ENCODE peak calls at places on chromosomes 5 and 9, in seven cellular contexts. R is mammary epithelial cell; Z is stimulated activated CD4-positive, alpha-beta T cell treated with anti-CD3 and anti-CD28 coated beads, Interleukin-4, amount 100 ng/mL, for 1 hour; Q is stimulated activated CD8-positive, alpha-beta memory T cell treated with anti-CD3 and anti-CD28 coated beads, Interleukin-4, amount 100 ng/mL, for 24 hours; T is DMS153; M is EL; B is nucleus accumbens. X is an unnamed sample.

GRCh38 chr5:72122619-72123018 is 15.3 kb downstream of the MAP1B start:
- DNase-seq in Z (no peak), T (no peak), Q (no peak), M (no peak), R (no peak), B (no peak), X (no peak)

GRCh38 chr9:81564632-81565031 is 124.7 kb downstream of the TLE1 start:
- DNase-seq in B (peak), Q (no peak), R (no peak), M (no peak), Z (no peak), T (no peak), X (peak)

GRCh38 chr9:98504883-98505282 is 203.9 kb downstream of the GABBR2 start:
- DNase-seq in R (no peak), Z (no peak), Q (no peak), T (no peak), B (no peak), M (no peak), X (no peak)

GRCh38 chr5:133528841-133529240 is 83.5 kb downstream of the FSTL4 start:
- DNase-seq in R (no peak), M (no peak), B (no peak), Z (no peak), Q (no peak), T (no peak), X (no peak)

GRCh38 chr5:148912714-148913398 is 86.4 kb downstream of the ADRB2 start:
- DNase-seq in R (peak), Q (no peak), M (peak), Z (no peak), B (no peak), T (no peak), X (no peak)

GRCh38 chr5:171425596-171426244 is 6.3 kb downstream of the FGF18 start:
- DNase-seq in M (no peak), T (no peak), Q (no peak), Z (no peak), R (no peak), B (no peak), X (no peak)

GRCh38 chr5:151243127-151243526 is 9.9 kb upstream of the GM2A start:
- DNase-seq in B (no peak), T (no peak), R (no peak), Q (no peak), M (no peak), Z (no peak), X (no peak)

GRCh38 chr9:19162956-19163355 is 35.7 kb upstream of the PLIN2 start:
- DNase-seq in M (peak), Z (no peak), R (peak), T (no peak), Q (no peak), B (no peak), X (no peak)

GRCh38 chr9:15138357-15138686 is 168.7 kb downstream of the TTC39B start:
- DNase-seq in Q (no peak), B (no peak), M (no peak), T (no peak), R (no peak), Z (no peak), X (no peak)

GRCh38 chr5:151200913-151201445 is 22.9 kb downstream of the CCDC69 start:
- DNase-seq in T (no peak), B (no peak), Q (no peak), R (no peak), M (no peak), Z (no peak), X (no peak)

X was measured in substantia nigra.